ENCODE peak calls at places on chromosomes 3 and 15, in four cellular contexts. U, I, M and A are unnamed samples.

GRCh38 chr3:135800071-135800549 is 165.4 kb upstream of the PPP2R3A start:
- DNase-seq in I (no peak), M (no peak), U (no peak), A (no peak)

GRCh38 chr3:4670352-4670751 is 177.2 kb downstream of the ITPR1 start:
- DNase-seq in I (peak), U (no peak), M (no peak), A (peak)

GRCh38 chr15:85858586-85859375 is 64.1 kb upstream of the KLHL25 start:
- DNase-seq in I (peak), M (no peak), U (peak), A (peak)

GRCh38 chr3:41213563-41213962 is 14.3 kb downstream of the CTNNB1 start:
- DNase-seq in M (no peak), U (no peak), I (no peak), A (no peak)

GRCh38 chr15:41893422-41894250 is at the start of gene SPTBN5:
- DNase-seq in M (no peak), U (no peak), I (peak), A (peak)

GRCh38 chr3:135989247-135989646 is 23.7 kb downstream of the PPP2R3A start:
- DNase-seq in M (no peak), I (no peak), U (no peak), A (no peak)

GRCh38 chr15:77627581-77627980 is 5.1 kb downstream of the LINGO1 start:
- DNase-seq in U (no peak), M (no peak), I (no peak), A (no peak)

GRCh38 chr15:68385671-68386586 is 46.0 kb downstream of the ITGA11 start:
- DNase-seq in I (no peak), M (no peak), U (peak), A (no peak)

GRCh38 chr3:52108302-52109232 is 45.7 kb downstream of the POC1A start:
- DNase-seq in M (no peak), U (no peak), I (peak), A (no peak)

GRCh38 chr15:99450896-99451358 is 114.9 kb upstream of the MEF2A start:
- DNase-seq in I (no peak), M (no peak), U (peak), A (no peak)

GRCh38 chr3:175818811-175819464 is 959.8 kb downstream of the NAALADL2 start:
- DNase-seq in M (no peak), I (no peak), U (no peak), A (no peak)

GRCh38 chr15:48393650-48394049 is 62.4 kb downstream of the DUT start:
- DNase-seq in I (no peak), U (no peak), M (no peak), A (no peak)

GRCh38 chr15:70741107-70741511 is 22.2 kb downstream of the UACA start:
- DNase-seq in U (no peak), I (no peak), M (no peak), A (peak)

GRCh38 chr15:58994906-58995453 is 7.5 kb downstream of the RNF111 start:
- DNase-seq in M (no peak), I (no peak), U (no peak), A (no peak)

GRCh38 chr15:34436956-34437442 is 609 bp downstream of the GOLGA8A start:
- DNase-seq in U (no peak), I (peak), M (no peak), A (peak)

GRCh38 chr3:130773371-130773770 is 26.7 kb upstream of the PIK3R4 start:
- DNase-seq in M (no peak), U (no peak), I (no peak), A (no peak)

GRCh38 chr3:71323558-71323957 is 260.0 kb downstream of the FOXP1 start:
- DNase-seq in I (no peak), M (no peak), U (no peak), A (peak)

GRCh38 chr3:182618085-182618732 is 175.1 kb upstream of the ATP11B start:
- DNase-seq in U (no peak), I (no peak), M (no peak), A (peak)

GRCh38 chr15:62993066-62993465 is 49.5 kb upstream of the TPM1 start:
- DNase-seq in U (no peak), M (no peak), I (no peak), A (no peak)

GRCh38 chr3:141955163-141955562 is 78.7 kb downstream of the ATP1B3 start:
- DNase-seq in M (no peak), U (no peak), I (no peak), A (no peak)

GRCh38 chr15:42920281-42921048 is at the start of gene TTBK2:
- DNase-seq in M (peak), U (peak), I (peak), A (peak)

GRCh38 chr15:42919308-42919707 is 1.3 kb downstream of the TTBK2 start:
- DNase-seq in M (no peak), I (no peak), U (no peak), A (no peak)

GRCh38 chr15:42918047-42918446 is 2.5 kb downstream of the TTBK2 start:
- DNase-seq in U (no peak), I (no peak), M (no peak), A (no peak)

GRCh38 chr15:42921049-42921731 is 612 bp upstream of the TTBK2 start:
- DNase-seq in U (no peak), I (no peak), M (no peak), A (no peak)

DNA sequence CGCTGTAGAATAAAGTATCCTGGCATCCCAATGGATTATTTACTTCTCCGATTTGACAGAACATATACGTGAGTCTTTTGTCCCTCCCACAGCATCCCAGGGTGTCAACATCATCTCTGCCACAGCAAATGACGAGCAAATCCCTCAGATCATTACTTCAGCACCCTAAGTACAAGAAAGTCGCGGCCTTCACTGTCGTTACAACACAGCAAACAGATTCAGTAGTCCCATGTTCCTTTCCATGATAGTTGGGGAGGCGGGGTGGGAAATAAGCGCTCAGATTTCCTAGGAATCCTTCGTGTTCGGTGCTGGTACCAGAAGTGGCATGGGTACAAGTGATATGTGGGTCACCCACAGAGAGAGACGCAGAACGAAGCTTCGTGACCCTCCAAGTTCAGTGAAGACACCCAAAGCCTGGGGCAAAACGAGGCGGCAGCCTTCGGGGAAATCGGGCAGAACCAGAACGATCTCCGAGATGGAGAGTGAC is 741 bp downstream of the TTBK2 start:
- DNase-seq in M (no peak), I (no peak), U (no peak), A (peak)
- TF ChIP-seq HDAC6 in M (no peak), I (no peak), U (no peak), A (no peak)

DNA sequence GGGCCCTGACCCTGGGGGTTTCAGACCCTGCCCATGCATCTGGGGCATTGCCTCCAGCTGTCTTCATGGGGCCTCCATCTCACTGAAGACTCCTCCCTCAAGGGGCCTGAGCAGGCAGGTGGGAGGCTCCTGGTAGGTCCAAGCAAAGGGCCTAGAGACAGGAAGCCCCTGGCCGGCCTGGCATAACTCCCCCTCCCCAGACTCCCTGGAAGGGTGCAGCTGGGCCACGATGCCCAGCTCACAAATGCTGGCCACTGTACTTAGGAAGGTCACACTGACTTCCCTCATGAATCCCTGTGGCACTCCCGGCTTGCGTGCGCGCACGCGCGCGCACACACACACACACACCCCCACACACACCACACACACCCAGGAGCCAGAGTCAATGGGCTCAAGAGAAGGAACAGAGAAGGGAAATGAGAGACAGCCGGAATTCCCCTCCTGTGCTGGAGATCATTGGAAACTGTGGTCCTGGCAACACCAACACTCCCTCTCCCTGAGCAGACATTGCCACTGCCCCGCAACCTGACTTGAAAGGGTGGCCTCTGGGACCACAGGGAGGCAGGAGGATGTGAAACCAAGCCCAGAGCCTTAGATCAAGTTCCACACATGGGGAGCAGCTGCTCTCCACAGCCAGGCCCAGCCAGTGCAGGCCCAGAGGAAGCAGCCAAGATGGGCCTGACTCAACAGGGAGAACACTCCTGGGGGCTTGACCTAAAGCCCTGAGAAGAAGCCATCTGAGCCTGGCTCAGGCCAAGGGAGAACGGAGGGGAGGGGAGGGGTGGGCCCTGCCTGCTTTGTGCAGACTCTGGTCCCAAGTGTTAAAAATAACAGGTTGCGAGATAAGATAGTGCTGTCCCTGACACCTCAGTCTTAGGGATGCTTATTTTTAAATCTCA is 69.7 kb downstream of the SCN5A start:
- DNase-seq in M (peak), I (no peak), U (no peak), A (no peak)
- TF ChIP-seq JUND in M (no peak), I (no peak), U (no peak), A (no peak)

GRCh38 chr3:62318365-62318751 is 55.0 kb downstream of the FEZF2 start:
- DNase-seq in I (no peak), M (no peak), U (no peak), A (no peak)
- TF ChIP-seq HDAC6 in I (no peak), M (no peak), U (no peak), A (no peak)

GRCh38 chr3:181567446-181568075 is 144.2 kb upstream of the SOX2 start:
- DNase-seq in M (no peak), U (no peak), I (no peak), A (no peak)
- TF ChIP-seq JUND in M (no peak), U (no peak), I (no peak), A (no peak)

GRCh38 chr3:99647081-99647480 is 8.7 kb downstream of the COL8A1 start:
- DNase-seq in M (no peak), I (no peak), U (no peak), A (no peak)

GRCh38 chr3:99648091-99648490 is 9.7 kb downstream of the COL8A1 start:
- DNase-seq in M (no peak), U (no peak), I (no peak), A (no peak)

GRCh38 chr3:99648496-99648895 is 10.1 kb downstream of the COL8A1 start:
- DNase-seq in M (no peak), I (no peak), U (no peak), A (no peak)

GRCh38 chr3:99656606-99657005 is 18.2 kb downstream of the COL8A1 start:
- DNase-seq in I (no peak), M (no peak), U (no peak), A (no peak)

DNA sequence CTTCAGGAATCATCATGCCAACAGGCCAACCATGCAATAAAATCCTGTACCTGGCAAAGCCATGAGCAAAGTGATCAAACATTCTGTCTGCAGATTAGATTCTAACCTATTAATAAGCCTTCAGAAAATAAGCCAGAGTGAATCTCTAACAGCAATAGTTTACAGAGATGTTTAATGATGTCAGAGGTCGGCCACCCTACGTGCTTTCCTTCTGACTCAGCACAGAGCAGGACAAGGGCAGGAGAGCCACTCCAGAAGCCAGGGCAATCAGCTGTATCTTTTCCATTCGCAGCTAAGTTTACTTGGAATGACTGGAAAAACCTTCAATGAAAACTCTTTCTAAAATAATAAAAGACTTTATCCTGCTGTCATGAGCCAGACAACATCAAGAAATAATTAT is 13.2 kb downstream of the COL8A1 start:
- DNase-seq in U (no peak), I (no peak), M (no peak), A (no peak)
- TF ChIP-seq HDAC6 in U (no peak), I (no peak), M (no peak), A (no peak)

DNA sequence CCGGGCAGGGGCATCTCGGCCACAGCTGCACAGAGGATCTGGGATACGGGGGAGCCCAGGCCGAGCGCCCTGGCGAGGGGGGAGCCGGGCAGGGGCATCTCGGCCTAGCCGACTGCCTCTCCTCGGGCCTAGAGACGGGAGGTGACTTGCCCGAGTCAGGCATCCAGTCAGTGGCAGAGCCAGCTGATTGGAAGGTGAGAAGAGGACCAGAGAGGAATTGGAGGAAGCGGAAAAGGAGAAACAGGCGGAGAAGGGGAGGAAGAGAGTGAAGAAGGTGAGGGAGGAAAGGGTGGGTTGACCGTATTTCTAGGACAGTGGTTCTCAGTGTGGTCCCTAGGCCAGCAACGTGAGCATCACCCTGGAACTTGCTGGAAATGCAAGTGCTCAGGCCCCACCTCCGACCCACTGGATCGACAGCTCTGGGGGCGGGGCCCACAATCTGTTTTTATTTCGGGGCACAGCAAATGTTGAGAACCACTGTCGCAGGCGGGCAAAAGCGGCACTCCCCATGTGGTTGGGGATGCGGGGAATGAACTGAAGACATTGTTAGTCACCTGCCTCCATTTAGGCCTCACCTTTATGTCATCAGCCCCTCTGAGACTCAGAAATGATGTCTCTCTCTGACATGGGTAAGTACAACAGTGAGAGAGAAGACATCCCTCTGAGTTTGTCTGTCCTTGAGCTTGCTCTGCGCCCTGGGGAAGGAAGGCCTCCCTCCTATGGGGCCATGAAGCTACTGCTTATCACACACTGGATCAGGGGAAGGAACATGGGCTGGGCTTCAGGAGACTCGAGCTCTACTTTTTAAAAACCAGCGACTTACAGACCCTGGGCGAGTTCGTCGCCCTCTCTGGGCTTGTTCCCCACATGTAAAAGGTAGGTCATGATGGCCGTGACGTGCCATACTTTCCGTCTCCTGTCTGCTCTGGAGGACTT is 1.0 kb upstream of the MELTF start:
- DNase-seq in I (peak), U (peak), M (no peak), A (no peak)
- TF ChIP-seq JUND in I (no peak), U (no peak), M (no peak), A (no peak)

GRCh38 chr3:45145223-45145622 is 955 bp downstream of the CDCP1 start:
- DNase-seq in I (no peak), M (no peak), U (no peak), A (no peak)
- TF ChIP-seq HDAC6 in I (no peak), M (no peak), U (no peak), A (no peak)

GRCh38 chr3:127759826-127760225 is 62.5 kb downstream of the MGLL start:
- DNase-seq in U (no peak), I (no peak), M (no peak), A (no peak)

GRCh38 chr3:127757979-127758378 is 64.3 kb downstream of the MGLL start:
- DNase-seq in U (no peak), M (no peak), I (no peak), A (no peak)

GRCh38 chr3:127762077-127762786 is 60.1 kb downstream of the MGLL start:
- DNase-seq in M (peak), I (no peak), U (no peak), A (no peak)

GRCh38 chr3:127761101-127761802 is 61.1 kb downstream of the MGLL start:
- DNase-seq in I (no peak), M (no peak), U (no peak), A (no peak)

DNA sequence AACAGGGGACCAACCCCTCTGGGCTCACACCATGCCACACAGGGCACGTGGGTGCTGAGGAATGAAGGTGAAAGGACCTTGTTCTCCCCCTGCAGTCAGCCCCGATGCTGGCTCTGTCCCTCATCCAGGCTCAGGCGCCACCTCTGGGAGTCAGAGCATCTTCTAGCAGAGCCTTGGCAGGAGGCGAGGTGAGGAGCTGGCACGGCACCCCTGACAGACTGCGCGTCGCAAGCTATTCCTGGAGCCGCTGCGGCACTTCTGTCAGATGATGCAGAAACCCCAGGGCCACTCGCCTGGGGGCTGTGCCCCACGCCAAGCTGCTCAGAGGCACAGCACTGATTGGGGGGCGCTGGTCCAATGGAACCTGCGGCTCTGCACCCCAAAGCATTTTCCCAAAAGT is 62.0 kb downstream of the MGLL start:
- DNase-seq in U (no peak), I (no peak), M (no peak), A (no peak)
- TF ChIP-seq JUND in U (no peak), I (no peak), M (no peak), A (no peak)